ENCODE peak calls at places on chromosomes 12 and 14, in six cellular contexts. One of them, this sample, is unnamed.

GRCh38 chr12:117907108-117907689 is 61.6 kb downstream of the KSR2 start:
- DNase-seq in ovary: no peak
- DNase-seq in stimulated activated CD4-positive, alpha-beta T cell treated with anti-CD3 and anti-CD28 coated beads, Interleukin-12 subunit alpha, Interleukin-12 subunit beta, amount 100 ng/mL, for 48 hours: no peak
- DNase-seq in MM.1S: no peak
- DNase-seq in SHP77 treated with DMSO at 0.1 percent for 48 hours: no peak
- DNase-seq in NT2/D1: no peak
- DNase-seq in this sample: no peak

GRCh38 chr14:68637106-68638021 is 155.5 kb downstream of the ZFP36L1 start:
- DNase-seq in ovary: no peak
- DNase-seq in stimulated activated CD4-positive, alpha-beta T cell treated with anti-CD3 and anti-CD28 coated beads, Interleukin-12 subunit alpha, Interleukin-12 subunit beta, amount 100 ng/mL, for 48 hours: no peak
- DNase-seq in MM.1S: no peak
- DNase-seq in SHP77 treated with DMSO at 0.1 percent for 48 hours: no peak
- DNase-seq in NT2/D1: no peak
- DNase-seq in this sample: peak; percentile 28

GRCh38 chr14:22699801-22700564 is 55.8 kb upstream of the OR6J1 start:
- DNase-seq in ovary: no peak
- DNase-seq in stimulated activated CD4-positive, alpha-beta T cell treated with anti-CD3 and anti-CD28 coated beads, Interleukin-12 subunit alpha, Interleukin-12 subunit beta, amount 100 ng/mL, for 48 hours: no peak
- DNase-seq in MM.1S: no peak
- DNase-seq in SHP77 treated with DMSO at 0.1 percent for 48 hours: no peak
- DNase-seq in NT2/D1: no peak
- DNase-seq in this sample: peak; percentile 41

GRCh38 chr12:22722779-22723178 is 97.8 kb downstream of the ETNK1 start:
- DNase-seq in ovary: no peak
- DNase-seq in stimulated activated CD4-positive, alpha-beta T cell treated with anti-CD3 and anti-CD28 coated beads, Interleukin-12 subunit alpha, Interleukin-12 subunit beta, amount 100 ng/mL, for 48 hours: no peak
- DNase-seq in MM.1S: no peak
- DNase-seq in SHP77 treated with DMSO at 0.1 percent for 48 hours: no peak
- DNase-seq in NT2/D1: no peak
- DNase-seq in this sample: no peak

GRCh38 chr14:56892959-56893358 is 82.7 kb upstream of the OTX2 start:
- DNase-seq in ovary: no peak
- DNase-seq in stimulated activated CD4-positive, alpha-beta T cell treated with anti-CD3 and anti-CD28 coated beads, Interleukin-12 subunit alpha, Interleukin-12 subunit beta, amount 100 ng/mL, for 48 hours: no peak
- DNase-seq in MM.1S: peak; percentile 51
- DNase-seq in SHP77 treated with DMSO at 0.1 percent for 48 hours: no peak
- DNase-seq in NT2/D1: no peak
- DNase-seq in this sample: no peak

GRCh38 chr12:98424726-98425401 is 90.5 kb upstream of the TMPO start:
- DNase-seq in ovary: peak; percentile 65
- DNase-seq in stimulated activated CD4-positive, alpha-beta T cell treated with anti-CD3 and anti-CD28 coated beads, Interleukin-12 subunit alpha, Interleukin-12 subunit beta, amount 100 ng/mL, for 48 hours: peak; percentile 26
- DNase-seq in MM.1S: peak; percentile 64
- DNase-seq in SHP77 treated with DMSO at 0.1 percent for 48 hours: peak; percentile 46
- DNase-seq in NT2/D1: peak; percentile 49
- DNase-seq in this sample: peak; percentile 87

GRCh38 chr14:59507752-59508103 is 23.4 kb downstream of the JKAMP start:
- DNase-seq in ovary: no peak
- DNase-seq in stimulated activated CD4-positive, alpha-beta T cell treated with anti-CD3 and anti-CD28 coated beads, Interleukin-12 subunit alpha, Interleukin-12 subunit beta, amount 100 ng/mL, for 48 hours: no peak
- DNase-seq in MM.1S: no peak
- DNase-seq in SHP77 treated with DMSO at 0.1 percent for 48 hours: no peak
- DNase-seq in NT2/D1: no peak
- DNase-seq in this sample: no peak

GRCh38 chr12:120771097-120771496 is 45.5 kb downstream of the ACADS start:
- DNase-seq in ovary: no peak
- DNase-seq in stimulated activated CD4-positive, alpha-beta T cell treated with anti-CD3 and anti-CD28 coated beads, Interleukin-12 subunit alpha, Interleukin-12 subunit beta, amount 100 ng/mL, for 48 hours: no peak
- DNase-seq in MM.1S: no peak
- DNase-seq in SHP77 treated with DMSO at 0.1 percent for 48 hours: no peak
- DNase-seq in NT2/D1: no peak
- DNase-seq in this sample: no peak

GRCh38 chr12:122819209-122819805 is 15.9 kb upstream of the HIP1R start:
- DNase-seq in ovary: no peak
- DNase-seq in stimulated activated CD4-positive, alpha-beta T cell treated with anti-CD3 and anti-CD28 coated beads, Interleukin-12 subunit alpha, Interleukin-12 subunit beta, amount 100 ng/mL, for 48 hours: no peak
- DNase-seq in MM.1S: no peak
- DNase-seq in SHP77 treated with DMSO at 0.1 percent for 48 hours: no peak
- DNase-seq in NT2/D1: no peak
- DNase-seq in this sample: no peak

GRCh38 chr12:11822071-11822818 is 172.8 kb downstream of the ETV6 start:
- DNase-seq in ovary: no peak
- DNase-seq in stimulated activated CD4-positive, alpha-beta T cell treated with anti-CD3 and anti-CD28 coated beads, Interleukin-12 subunit alpha, Interleukin-12 subunit beta, amount 100 ng/mL, for 48 hours: no peak
- DNase-seq in MM.1S: peak; percentile 68
- DNase-seq in SHP77 treated with DMSO at 0.1 percent for 48 hours: no peak
- DNase-seq in NT2/D1: no peak
- DNase-seq in this sample: peak; percentile 57

GRCh38 chr12:115771065-115771464 is 506.4 kb downstream of the MED13L start:
- DNase-seq in ovary: no peak
- DNase-seq in stimulated activated CD4-positive, alpha-beta T cell treated with anti-CD3 and anti-CD28 coated beads, Interleukin-12 subunit alpha, Interleukin-12 subunit beta, amount 100 ng/mL, for 48 hours: no peak
- DNase-seq in MM.1S: no peak
- DNase-seq in SHP77 treated with DMSO at 0.1 percent for 48 hours: no peak
- DNase-seq in NT2/D1: no peak
- DNase-seq in this sample: no peak

GRCh38 chr14:92471919-92472318 is 41.7 kb upstream of the RIN3 start:
- DNase-seq in ovary: no peak
- DNase-seq in stimulated activated CD4-positive, alpha-beta T cell treated with anti-CD3 and anti-CD28 coated beads, Interleukin-12 subunit alpha, Interleukin-12 subunit beta, amount 100 ng/mL, for 48 hours: no peak
- DNase-seq in MM.1S: no peak
- DNase-seq in SHP77 treated with DMSO at 0.1 percent for 48 hours: no peak
- DNase-seq in NT2/D1: peak; percentile 77
- DNase-seq in this sample: peak; percentile 92

GRCh38 chr14:39265741-39266588 is 32.2 kb downstream of the MIA2 start:
- DNase-seq in ovary: no peak
- DNase-seq in stimulated activated CD4-positive, alpha-beta T cell treated with anti-CD3 and anti-CD28 coated beads, Interleukin-12 subunit alpha, Interleukin-12 subunit beta, amount 100 ng/mL, for 48 hours: no peak
- DNase-seq in MM.1S: peak; percentile 64
- DNase-seq in SHP77 treated with DMSO at 0.1 percent for 48 hours: no peak
- DNase-seq in NT2/D1: no peak
- DNase-seq in this sample: peak; percentile 36

GRCh38 chr12:25447046-25447445 is 106.0 kb downstream of the LMNTD1 start:
- DNase-seq in ovary: no peak
- DNase-seq in stimulated activated CD4-positive, alpha-beta T cell treated with anti-CD3 and anti-CD28 coated beads, Interleukin-12 subunit alpha, Interleukin-12 subunit beta, amount 100 ng/mL, for 48 hours: no peak
- DNase-seq in MM.1S: no peak
- DNase-seq in SHP77 treated with DMSO at 0.1 percent for 48 hours: no peak
- DNase-seq in NT2/D1: no peak
- DNase-seq in this sample: no peak

GRCh38 chr12:58871557-58871956 is 48.7 kb downstream of the LRIG3 start:
- DNase-seq in ovary: no peak
- DNase-seq in stimulated activated CD4-positive, alpha-beta T cell treated with anti-CD3 and anti-CD28 coated beads, Interleukin-12 subunit alpha, Interleukin-12 subunit beta, amount 100 ng/mL, for 48 hours: no peak
- DNase-seq in MM.1S: no peak
- DNase-seq in SHP77 treated with DMSO at 0.1 percent for 48 hours: no peak
- DNase-seq in NT2/D1: no peak
- DNase-seq in this sample: no peak

GRCh38 chr12:8156845-8157244 is at the start of gene ZNF705A:
- DNase-seq in ovary: no peak
- DNase-seq in stimulated activated CD4-positive, alpha-beta T cell treated with anti-CD3 and anti-CD28 coated beads, Interleukin-12 subunit alpha, Interleukin-12 subunit beta, amount 100 ng/mL, for 48 hours: no peak
- DNase-seq in MM.1S: no peak
- DNase-seq in SHP77 treated with DMSO at 0.1 percent for 48 hours: no peak
- DNase-seq in NT2/D1: no peak
- DNase-seq in this sample: peak; percentile 57

GRCh38 chr14:78448483-78449094 is 278.4 kb downstream of the NRXN3 start:
- DNase-seq in ovary: no peak
- DNase-seq in stimulated activated CD4-positive, alpha-beta T cell treated with anti-CD3 and anti-CD28 coated beads, Interleukin-12 subunit alpha, Interleukin-12 subunit beta, amount 100 ng/mL, for 48 hours: peak; percentile 4
- DNase-seq in MM.1S: peak; percentile 41
- DNase-seq in SHP77 treated with DMSO at 0.1 percent for 48 hours: no peak
- DNase-seq in NT2/D1: peak; percentile 47
- DNase-seq in this sample: no peak

GRCh38 chr14:37559386-37559785 is 35.7 kb downstream of the FOXA1 start:
- DNase-seq in ovary: no peak
- DNase-seq in stimulated activated CD4-positive, alpha-beta T cell treated with anti-CD3 and anti-CD28 coated beads, Interleukin-12 subunit alpha, Interleukin-12 subunit beta, amount 100 ng/mL, for 48 hours: no peak
- DNase-seq in MM.1S: no peak
- DNase-seq in SHP77 treated with DMSO at 0.1 percent for 48 hours: no peak
- DNase-seq in NT2/D1: no peak
- DNase-seq in this sample: peak; percentile 8

GRCh38 chr12:57461326-57461903 is 1.8 kb downstream of the GLI1 start:
- DNase-seq in ovary: peak; percentile 80
- DNase-seq in stimulated activated CD4-positive, alpha-beta T cell treated with anti-CD3 and anti-CD28 coated beads, Interleukin-12 subunit alpha, Interleukin-12 subunit beta, amount 100 ng/mL, for 48 hours: no peak
- DNase-seq in MM.1S: no peak
- DNase-seq in SHP77 treated with DMSO at 0.1 percent for 48 hours: no peak
- DNase-seq in NT2/D1: peak; percentile 74
- DNase-seq in this sample: no peak

GRCh38 chr14:51789631-51790030 is 70.8 kb upstream of the GNG2 start:
- DNase-seq in ovary: no peak
- DNase-seq in stimulated activated CD4-positive, alpha-beta T cell treated with anti-CD3 and anti-CD28 coated beads, Interleukin-12 subunit alpha, Interleukin-12 subunit beta, amount 100 ng/mL, for 48 hours: no peak
- DNase-seq in MM.1S: no peak
- DNase-seq in SHP77 treated with DMSO at 0.1 percent for 48 hours: no peak
- DNase-seq in NT2/D1: no peak
- DNase-seq in this sample: peak; percentile 36

GRCh38 chr12:50676761-50677160 is 87.1 kb upstream of the ATF1 start:
- DNase-seq in ovary: no peak
- DNase-seq in stimulated activated CD4-positive, alpha-beta T cell treated with anti-CD3 and anti-CD28 coated beads, Interleukin-12 subunit alpha, Interleukin-12 subunit beta, amount 100 ng/mL, for 48 hours: no peak
- DNase-seq in MM.1S: no peak
- DNase-seq in SHP77 treated with DMSO at 0.1 percent for 48 hours: no peak
- DNase-seq in NT2/D1: no peak
- DNase-seq in this sample: no peak

GRCh38 chr12:28127455-28127854 is 62.8 kb upstream of the CCDC91 start:
- DNase-seq in ovary: no peak
- DNase-seq in stimulated activated CD4-positive, alpha-beta T cell treated with anti-CD3 and anti-CD28 coated beads, Interleukin-12 subunit alpha, Interleukin-12 subunit beta, amount 100 ng/mL, for 48 hours: no peak
- DNase-seq in MM.1S: no peak
- DNase-seq in SHP77 treated with DMSO at 0.1 percent for 48 hours: no peak
- DNase-seq in NT2/D1: no peak
- DNase-seq in this sample: no peak

GRCh38 chr14:83867871-83868270 is 1662.1 kb upstream of the FLRT2 start:
- DNase-seq in ovary: peak; percentile 16
- DNase-seq in stimulated activated CD4-positive, alpha-beta T cell treated with anti-CD3 and anti-CD28 coated beads, Interleukin-12 subunit alpha, Interleukin-12 subunit beta, amount 100 ng/mL, for 48 hours: no peak
- DNase-seq in MM.1S: no peak
- DNase-seq in SHP77 treated with DMSO at 0.1 percent for 48 hours: no peak
- DNase-seq in NT2/D1: no peak
- DNase-seq in this sample: no peak

GRCh38 chr14:73744874-73745529 is 30.8 kb upstream of the PNMA1 start:
- DNase-seq in ovary: no peak
- DNase-seq in stimulated activated CD4-positive, alpha-beta T cell treated with anti-CD3 and anti-CD28 coated beads, Interleukin-12 subunit alpha, Interleukin-12 subunit beta, amount 100 ng/mL, for 48 hours: no peak
- DNase-seq in MM.1S: no peak
- DNase-seq in SHP77 treated with DMSO at 0.1 percent for 48 hours: no peak
- DNase-seq in NT2/D1: no peak
- DNase-seq in this sample: no peak

GRCh38 chr12:21972055-21972454 is 30.8 kb upstream of the ABCC9 start:
- DNase-seq in ovary: no peak
- DNase-seq in stimulated activated CD4-positive, alpha-beta T cell treated with anti-CD3 and anti-CD28 coated beads, Interleukin-12 subunit alpha, Interleukin-12 subunit beta, amount 100 ng/mL, for 48 hours: no peak
- DNase-seq in MM.1S: no peak
- DNase-seq in SHP77 treated with DMSO at 0.1 percent for 48 hours: no peak
- DNase-seq in NT2/D1: no peak
- DNase-seq in this sample: no peak

GRCh38 chr14:104895786-104896642 is 28.7 kb upstream of the PLD4 start:
- DNase-seq in ovary: peak; percentile 33
- DNase-seq in stimulated activated CD4-positive, alpha-beta T cell treated with anti-CD3 and anti-CD28 coated beads, Interleukin-12 subunit alpha, Interleukin-12 subunit beta, amount 100 ng/mL, for 48 hours: no peak
- DNase-seq in MM.1S: no peak
- DNase-seq in SHP77 treated with DMSO at 0.1 percent for 48 hours: peak; percentile 82
- DNase-seq in NT2/D1: no peak
- DNase-seq in this sample: no peak

GRCh38 chr14:90140298-90140955 is 78.6 kb downstream of the KCNK13 start:
- DNase-seq in ovary: no peak
- DNase-seq in stimulated activated CD4-positive, alpha-beta T cell treated with anti-CD3 and anti-CD28 coated beads, Interleukin-12 subunit alpha, Interleukin-12 subunit beta, amount 100 ng/mL, for 48 hours: no peak
- DNase-seq in MM.1S: no peak
- DNase-seq in SHP77 treated with DMSO at 0.1 percent for 48 hours: no peak
- DNase-seq in NT2/D1: no peak
- DNase-seq in this sample: no peak

This sample was measured in amniotic epithelial cell.